ENCODE peak calls at places on chromosomes 16 and 17, in four cellular contexts. I is HCT116, L is PC-9, P is endothelial cell of umbilical vein. D is an unnamed sample.

GRCh38 chr17:4509402-4509801 is 10.7 kb downstream of the SPNS2 start:
- DNase-seq in P (no peak), I (no peak), L (no peak), D (peak)

GRCh38 chr16:8931864-8932263 is 31.8 kb downstream of the USP7 start:
- DNase-seq in L (no peak), I (no peak), P (peak), D (peak)

GRCh38 chr16:85570735-85571562 is 42.2 kb upstream of the GSE1 start:
- DNase-seq in I (no peak), P (no peak), L (no peak), D (peak)

GRCh38 chr17:43754947-43755346 is 3.6 kb downstream of the SOST start:
- DNase-seq in I (no peak), L (no peak), P (no peak), D (no peak)

GRCh38 chr16:87436225-87437172 is 44.4 kb downstream of the MAP1LC3B start:
- DNase-seq in L (no peak), P (no peak), I (no peak), D (no peak)

GRCh38 chr16:23131841-23132576 is 17.2 kb downstream of the USP31 start:
- DNase-seq in I (no peak), P (peak), L (no peak), D (peak)

GRCh38 chr16:62256406-62256805 is 220.2 kb upstream of the CDH8 start:
- DNase-seq in P (no peak), L (no peak), I (no peak), D (no peak)

GRCh38 chr17:83194761-83195329 is 115.4 kb downstream of the METRNL start:
- DNase-seq in L (no peak), I (no peak), P (no peak), D (no peak)

GRCh38 chr17:45791041-45791582 is 7.0 kb downstream of the CRHR1 start:
- DNase-seq in L (no peak), I (no peak), P (no peak), D (no peak)

GRCh38 chr16:72848045-72848410 is 199.9 kb downstream of the ZFHX3 start:
- DNase-seq in P (no peak), L (no peak), I (no peak), D (no peak)

GRCh38 chr17:27348196-27348595 is 54.3 kb downstream of the WSB1 start:
- DNase-seq in L (no peak), P (peak), I (no peak), D (no peak)
- H3K4me2 ChIP-seq in L (no peak), P (peak), I (peak), D (peak)

GRCh38 chr17:56393156-56393555 is 200.3 kb upstream of the NOG start:
- DNase-seq in I (no peak), L (no peak), P (no peak), D (no peak)

GRCh38 chr17:56395787-56396186 is 197.7 kb upstream of the NOG start:
- DNase-seq in L (no peak), P (no peak), I (no peak), D (no peak)

GRCh38 chr17:56389356-56389755 is 204.1 kb upstream of the NOG start:
- DNase-seq in P (no peak), I (no peak), L (no peak), D (no peak)

GRCh38 chr17:56392274-56392673 is 201.2 kb upstream of the NOG start:
- DNase-seq in P (no peak), I (no peak), L (no peak), D (no peak)
- H2AFZ ChIP-seq in P (no peak), I (no peak), L (no peak), D (no peak)

GRCh38 chr17:19507673-19508326 is 25.9 kb upstream of the SLC47A1 start:
- DNase-seq in I (peak), L (peak), P (peak), D (peak)
- TF ChIP-seq CTCF in I (no peak), L (no peak), P (no peak), D (no peak)

DNA sequence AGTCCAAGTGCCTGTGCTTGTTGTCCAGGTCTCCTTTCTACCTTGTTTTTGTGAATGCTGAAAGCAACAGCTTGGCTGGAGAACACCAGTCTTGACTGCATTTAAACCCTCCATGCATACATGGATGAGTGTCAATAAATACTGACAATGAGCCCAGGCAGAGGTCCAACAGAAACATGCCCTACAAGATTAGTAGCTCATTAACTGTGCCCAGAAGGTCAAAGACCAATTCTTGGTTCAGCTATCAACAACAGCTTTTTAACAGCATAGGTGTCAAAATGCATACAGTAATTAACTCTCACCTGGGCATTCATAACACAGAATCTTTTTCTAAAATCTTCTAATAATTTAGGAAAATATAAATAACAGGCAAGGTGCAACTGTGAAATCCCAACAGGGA is 63.2 kb downstream of the N4BP1 start:
- DNase-seq in L (no peak), P (no peak), I (no peak), D (no peak)
- H3K4me2 ChIP-seq in L (no peak), P (no peak), I (no peak), D (no peak)

DNA sequence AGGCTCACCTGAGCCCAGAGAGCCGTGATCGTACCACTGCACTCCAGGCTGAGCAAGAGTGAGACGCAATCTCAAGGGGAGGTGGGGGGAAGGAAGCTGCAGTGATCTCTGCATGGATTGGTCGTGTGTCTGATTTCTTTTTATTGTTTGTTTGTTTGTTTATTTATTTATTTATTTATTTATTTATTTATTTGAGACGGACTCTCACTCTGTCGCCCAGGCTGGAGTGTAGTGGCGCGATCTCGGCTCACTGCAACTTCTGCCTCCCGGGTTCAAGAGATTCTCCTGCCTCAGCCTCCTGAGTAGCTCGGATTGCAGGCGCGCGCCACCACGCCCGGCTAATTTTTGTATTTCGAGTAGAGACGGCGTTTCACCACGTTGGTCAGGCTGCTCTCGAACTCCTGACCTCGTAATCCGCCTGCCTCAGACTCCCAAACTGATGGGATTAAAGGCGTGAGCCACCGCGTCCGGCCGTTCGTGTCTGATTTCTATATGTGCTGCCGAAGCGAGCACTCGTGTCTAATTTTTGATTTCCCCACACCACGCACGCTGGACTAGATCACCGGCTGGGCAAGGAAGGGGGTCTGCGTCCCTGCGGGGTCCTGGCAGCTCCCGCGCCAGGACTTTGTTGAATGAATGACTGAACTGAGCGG is 448 bp upstream of the TNFRSF12A start:
- DNase-seq in I (no peak), P (no peak), L (no peak), D (no peak)
- H2AFZ ChIP-seq in I (no peak), P (peak), L (peak), D (peak)

GRCh38 chr17:15263680-15264079 is 1.4 kb downstream of the PMP22 start:
- DNase-seq in I (no peak), P (no peak), L (no peak), D (no peak)
- TF ChIP-seq CTCF in I (no peak), P (no peak), L (no peak), D (no peak)

GRCh38 chr16:83296505-83296904 is 511.3 kb upstream of the HSBP1 start:
- DNase-seq in P (no peak), L (no peak), I (no peak), D (no peak)
- H3K4me2 ChIP-seq in P (no peak), L (no peak), I (no peak), D (no peak)

D was measured in OCI-LY7.